ENCODE peak calls at places on chromosomes 1 and 21, in four cellular contexts. B is IMR-90, G is astrocyte, P is fibroblast of lung. I is an unnamed sample.

GRCh38 chr1:94708299-94708685 is 111.9 kb upstream of the SLC44A3 start:
- DNase-seq in B (no peak), G (no peak), P (no peak), I (no peak)

GRCh38 chr1:110538082-110538481 is 19.1 kb upstream of the KCNA10 start:
- DNase-seq in B (no peak), G (no peak), P (no peak), I (no peak)

GRCh38 chr1:228016653-228017355 is 10.0 kb downstream of the WNT3A start:
- DNase-seq in B (no peak), G (no peak), P (no peak), I (no peak)

GRCh38 chr1:110011527-110012041 is 22.8 kb upstream of the STRIP1 start:
- DNase-seq in B (peak), G (no peak), P (peak), I (peak)

GRCh38 chr1:44407430-44408180 is 2.5 kb downstream of the RNF220 start:
- DNase-seq in B (no peak), G (no peak), P (no peak), I (no peak)

GRCh38 chr1:10866314-10867091 is 70.1 kb upstream of the CASZ1 start:
- DNase-seq in B (peak), G (peak), P (peak), I (no peak)

GRCh38 chr1:17671741-17672140 is 83.4 kb upstream of the ACTL8 start:
- DNase-seq in B (no peak), G (no peak), P (no peak), I (no peak)

GRCh38 chr1:38727629-38728175 is 131.9 kb downstream of the RRAGC start:
- DNase-seq in B (no peak), G (no peak), P (no peak), I (no peak)

GRCh38 chr1:30117685-30118084 is 605.7 kb downstream of the MATN1 start:
- DNase-seq in B (no peak), G (no peak), P (no peak), I (no peak)

GRCh38 chr1:156401681-156402081 is 32.7 kb downstream of the RHBG start:
- DNase-seq in B (no peak), G (no peak), P (no peak), I (no peak)

GRCh38 chr1:162670928-162671663 is 38.8 kb downstream of the DDR2 start:
- DNase-seq in B (peak), G (peak), P (peak), I (no peak)

GRCh38 chr1:6260961-6261614 is at the start of gene GPR153:
- DNase-seq in B (no peak), G (no peak), P (peak), I (peak)

GRCh38 chr1:153347856-153348255 is 785 bp downstream of the PGLYRP4 start:
- DNase-seq in B (no peak), G (no peak), P (no peak), I (no peak)

GRCh38 chr1:55816456-55816794 is 601.3 kb upstream of the USP24 start:
- DNase-seq in B (peak), G (peak), P (peak), I (peak)

GRCh38 chr1:176444286-176444685 is 18.7 kb upstream of the PAPPA2 start:
- DNase-seq in B (no peak), G (no peak), P (no peak), I (no peak)

GRCh38 chr21:38388219-38388618 is 110.1 kb downstream of the ERG start:
- DNase-seq in B (peak), G (peak), P (peak), I (no peak)

GRCh38 chr21:44326716-44327602 is 12.2 kb downstream of the CFAP410 start:
- DNase-seq in B (no peak), G (no peak), P (no peak), I (no peak)

GRCh38 chr1:23402286-23403037 is 22.1 kb downstream of the TCEA3 start:
- DNase-seq in B (no peak), G (no peak), P (no peak), I (no peak)

DNA sequence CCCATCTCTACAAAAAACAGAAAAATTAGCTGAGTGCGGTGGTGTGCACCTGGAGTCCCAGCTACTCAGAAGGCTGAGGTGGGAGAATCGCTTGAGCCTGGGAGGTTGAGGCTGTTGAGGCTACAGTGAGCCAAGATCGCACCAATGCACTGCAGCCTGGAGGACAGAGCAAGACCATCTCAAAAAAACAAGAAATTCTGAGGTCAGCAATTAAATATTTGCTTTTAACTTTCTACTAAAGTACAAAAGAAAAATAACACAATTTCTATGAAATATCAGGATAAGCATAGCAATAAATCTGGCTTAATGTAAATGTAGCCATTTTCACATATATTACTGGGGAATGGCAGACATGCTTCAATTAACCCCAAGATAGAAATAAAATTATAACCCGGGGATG is 9.9 kb downstream of the PPP1R15B start:
- DNase-seq in B (no peak), G (no peak), P (no peak), I (no peak)
- TF ChIP-seq CTCF in B (no peak), G (no peak), P (no peak), I (no peak)

DNA sequence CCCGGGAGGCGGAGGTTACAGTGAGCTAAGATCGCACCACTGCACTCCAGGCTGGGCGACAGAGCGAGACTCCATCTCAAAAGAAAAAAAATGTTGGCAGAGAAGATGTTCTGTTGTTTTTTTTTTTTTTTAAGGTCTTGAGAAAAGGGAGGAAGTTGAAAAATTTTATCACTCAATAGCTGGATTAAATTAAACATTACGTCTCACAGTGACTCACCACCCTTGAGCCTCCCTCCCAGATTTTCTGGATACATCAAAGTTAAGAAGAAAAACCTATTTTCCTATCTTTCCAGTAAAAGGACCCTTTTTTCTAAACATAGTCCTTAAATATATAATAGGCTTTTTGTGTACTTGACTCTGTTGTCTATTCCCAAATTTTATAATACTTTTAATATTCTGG is 35.5 kb downstream of the IFNAR1 start:
- DNase-seq in B (peak), G (peak), P (peak), I (no peak)
- H3K9ac ChIP-seq in B (no peak), G (peak), P (no peak), I (no peak)

GRCh38 chr1:87916965-87917364 is 588.3 kb downstream of the LMO4 start:
- DNase-seq in B (peak), G (peak), P (peak), I (no peak)
- H3K4me2 ChIP-seq in B (no peak), G (no peak), P (no peak), I (no peak)

GRCh38 chr21:36706482-36706852 is 7.6 kb downstream of the SIM2 start:
- DNase-seq in B (no peak), G (no peak), P (no peak), I (no peak)
- TF ChIP-seq CTCF in B (no peak), G (no peak), P (no peak), I (no peak)

GRCh38 chr1:243718893-243719292 is 131.2 kb downstream of the AKT3 start:
- DNase-seq in B (peak), G (peak), P (peak), I (peak)
- H3K9ac ChIP-seq in B (no peak), G (peak), P (no peak), I (no peak)

I was measured in mammary epithelial cell.